ENCODE peak calls at places on chromosome 17, in six cellular contexts. M is lower leg skin; W is CD8-positive, alpha-beta memory T cell; J is tibial artery; Y is heart left ventricle; E is fibroblast of pulmonary artery. V is an unnamed sample.

GRCh38 chr17:55348749-55349354 is 72.8 kb downstream of the MMD start:
- DNase-seq in M (no peak), J (no peak), Y (peak), W (peak), E (peak), V (peak)

GRCh38 chr17:9192010-9192409 is 170.7 kb downstream of the NTN1 start:
- DNase-seq in J (no peak), W (no peak), M (no peak), E (no peak), Y (no peak), V (no peak)

GRCh38 chr17:76734080-76734840 is 2.9 kb downstream of the SRSF2 start:
- DNase-seq in M (no peak), J (no peak), W (no peak), E (peak), Y (no peak), V (no peak)

GRCh38 chr17:7833011-7833794 is 814 bp upstream of the KDM6B start:
- DNase-seq in W (no peak), M (no peak), J (no peak), Y (no peak), E (no peak), V (no peak)

GRCh38 chr17:40072481-40073346 is 9.9 kb downstream of the THRA start:
- DNase-seq in Y (no peak), J (peak), E (no peak), M (no peak), W (no peak), V (peak)

GRCh38 chr17:78271419-78272160 is 40.2 kb downstream of the TMEM235 start:
- DNase-seq in Y (no peak), J (no peak), M (no peak), W (no peak), E (no peak), V (no peak)

GRCh38 chr17:33667052-33667509 is 374.0 kb upstream of the ASIC2 start:
- DNase-seq in M (peak), Y (no peak), J (no peak), E (no peak), W (peak), V (no peak)

GRCh38 chr17:51650202-51650601 is 389.9 kb downstream of the UTP18 start:
- DNase-seq in W (no peak), Y (no peak), M (no peak), J (no peak), E (no peak), V (no peak)

GRCh38 chr17:20952183-20952582 is 90.6 kb downstream of the USP22 start:
- DNase-seq in J (no peak), M (no peak), Y (no peak), E (no peak), W (no peak), V (no peak)